ENCODE peak calls at places on chromosomes 7 and 10, in five cellular contexts. E, N, J, I and U are unnamed samples.

GRCh38 chr10:127715782-127716378 is 21.1 kb upstream of the FOXI2 start:
- DNase-seq in E (no peak), I (peak), J (peak), N (no peak), U (no peak)

GRCh38 chr7:47186316-47186715 is 395.6 kb downstream of the TNS3 start:
- DNase-seq in N (no peak), E (no peak), J (no peak), I (no peak), U (no peak)

GRCh38 chr7:19352271-19352670 is 207.1 kb upstream of the FERD3L start:
- DNase-seq in I (no peak), E (no peak), N (no peak), J (no peak), U (no peak)

GRCh38 chr7:149462101-149462520 is 1.2 kb upstream of the ZNF777 start:
- DNase-seq in J (no peak), E (no peak), I (no peak), N (no peak), U (no peak)

GRCh38 chr10:38047666-38048065 is 37.2 kb downstream of the ZNF33A start:
- DNase-seq in J (no peak), E (no peak), I (no peak), N (no peak), U (no peak)

GRCh38 chr10:5297466-5297865 is 67.3 kb upstream of the UCN3 start:
- DNase-seq in N (no peak), E (no peak), I (no peak), J (no peak), U (no peak)

GRCh38 chr7:149683191-149683590 is 90.2 kb downstream of the ZNF467 start:
- DNase-seq in N (no peak), J (no peak), E (no peak), I (no peak), U (no peak)

GRCh38 chr7:98126311-98127142 is 19.9 kb downstream of the LMTK2 start:
- DNase-seq in E (no peak), N (no peak), J (no peak), I (no peak), U (no peak)

GRCh38 chr7:43674559-43675436 is 54.5 kb downstream of the COA1 start:
- DNase-seq in I (no peak), J (no peak), N (no peak), E (no peak), U (no peak)

GRCh38 chr7:159098795-159099194 is 45.9 kb downstream of the VIPR2 start:
- DNase-seq in N (no peak), J (no peak), E (no peak), I (no peak), U (no peak)

GRCh38 chr10:43264987-43265798 is 1.7 kb downstream of the RASGEF1A start:
- DNase-seq in E (no peak), I (no peak), N (no peak), J (no peak), U (no peak)

GRCh38 chr10:12925845-12926244 is 75.7 kb downstream of the CCDC3 start:
- DNase-seq in J (no peak), I (no peak), E (no peak), N (no peak), U (no peak)

GRCh38 chr10:75367098-75367497 is 34.5 kb downstream of the ZNF503 start:
- DNase-seq in I (no peak), J (no peak), E (no peak), N (no peak), U (no peak)

GRCh38 chr7:18778594-18778993 is 283.0 kb downstream of the HDAC9 start:
- DNase-seq in J (no peak), N (no peak), I (no peak), E (no peak), U (no peak)

GRCh38 chr10:125333209-125333591 is 172.8 kb upstream of the CTBP2 start:
- DNase-seq in N (no peak), I (no peak), J (no peak), E (no peak), U (no peak)

GRCh38 chr7:33757563-33758165 is 147.7 kb upstream of the BMPER start:
- DNase-seq in J (no peak), E (no peak), I (peak), N (no peak), U (no peak)

GRCh38 chr7:30831227-30831626 is 60.0 kb downstream of the MINDY4 start:
- DNase-seq in N (no peak), I (no peak), E (no peak), J (no peak), U (no peak)

GRCh38 chr10:986881-987634 is 1.2 kb upstream of the GTPBP4 start:
- DNase-seq in I (no peak), J (no peak), E (no peak), N (no peak), U (no peak)

GRCh38 chr7:45697576-45698136 is 123.5 kb downstream of the ADCY1 start:
- DNase-seq in E (peak), I (no peak), J (no peak), N (peak), U (no peak)

GRCh38 chr7:27608776-27609495 is 53.7 kb downstream of the HIBADH start:
- DNase-seq in J (no peak), E (no peak), I (no peak), N (no peak), U (no peak)

GRCh38 chr7:141874787-141875186 is 33.5 kb upstream of the PRSS37 start:
- DNase-seq in J (no peak), I (no peak), N (no peak), E (no peak), U (no peak)

GRCh38 chr10:53223846-53224245 is 451.3 kb upstream of the MBL2 start:
- DNase-seq in E (no peak), I (peak), J (no peak), N (peak), U (no peak)

GRCh38 chr10:112146799-112147198 is 36.8 kb downstream of the GPAM start:
- DNase-seq in E (no peak), J (no peak), I (no peak), N (no peak), U (no peak)

GRCh38 chr7:25392571-25393338 is 164.5 kb upstream of the NPVF start:
- DNase-seq in J (no peak), I (no peak), E (no peak), N (peak), U (no peak)

GRCh38 chr10:21528452-21529235 is 3.2 kb upstream of the SKIDA1 start:
- DNase-seq in I (no peak), J (no peak), N (no peak), E (no peak), U (no peak)

GRCh38 chr7:921581-922333 is 32.7 kb downstream of the ADAP1 start:
- DNase-seq in N (peak), E (peak), I (no peak), J (no peak), U (no peak)

GRCh38 chr10:98377001-98377400 is 38.0 kb downstream of the PYROXD2 start:
- DNase-seq in E (no peak), I (no peak), J (no peak), N (no peak), U (no peak)

GRCh38 chr10:119177708-119178370 is 773 bp downstream of the PRDX3 start:
- DNase-seq in N (no peak), E (no peak), I (no peak), J (no peak), U (no peak)

GRCh38 chr7:4816419-4817080 is 41.1 kb downstream of the AP5Z1 start:
- DNase-seq in N (no peak), I (no peak), E (no peak), J (no peak), U (no peak)

GRCh38 chr10:129365767-129366400 is 101.2 kb upstream of the MGMT start:
- DNase-seq in E (no peak), J (no peak), I (no peak), N (peak), U (no peak)

GRCh38 chr10:124719213-124719851 is 24.8 kb downstream of the FAM53B start:
- DNase-seq in I (peak), N (no peak), J (peak), E (peak), U (peak)

GRCh38 chr7:39688611-39689485 is 65.5 kb downstream of the RALA start:
- DNase-seq in J (no peak), I (no peak), N (no peak), E (no peak), U (no peak)

GRCh38 chr10:103618575-103619423 is 125.3 kb downstream of the NEURL1 start:
- DNase-seq in J (no peak), E (no peak), I (no peak), N (no peak), U (no peak)

GRCh38 chr10:6721964-6722615 is 142.0 kb upstream of the PRKCQ start:
- DNase-seq in E (no peak), N (no peak), I (no peak), J (no peak), U (no peak)

GRCh38 chr7:116954443-116954838 is 1.1 kb downstream of the ST7 start:
- DNase-seq in E (no peak), I (no peak), J (no peak), N (no peak), U (no peak)

GRCh38 chr7:4882169-4882741 is 1.3 kb downstream of the RADIL start:
- DNase-seq in N (peak), I (no peak), E (no peak), J (no peak), U (no peak)

GRCh38 chr10:14146005-14146404 is 184.7 kb downstream of the FRMD4A start:
- DNase-seq in I (no peak), J (no peak), E (no peak), N (no peak), U (no peak)